ENCODE peak calls at places on chromosomes 2 and 18, in four cellular contexts. M is amygdala; K is activated CD4-positive, alpha-beta T cell treated with anti-CD3 and anti-CD28 coated beads, Interleukin-2, amount 50 U/mL, for 1 hour; A is T-helper 2 cell. Q is an unnamed sample.

GRCh38 chr2:48131503-48132293 is 225.4 kb upstream of the FBXO11 start:
- DNase-seq in M (no peak), K (no peak), A (no peak), Q (no peak)

GRCh38 chr18:43661570-43661969 is 384.3 kb upstream of the SYT4 start:
- DNase-seq in M (no peak), K (no peak), A (no peak), Q (no peak)

GRCh38 chr2:104405628-104406027 is 448.3 kb upstream of the POU3F3 start:
- DNase-seq in M (no peak), K (no peak), A (no peak), Q (no peak)

GRCh38 chr2:14941151-14941631 is 308.7 kb downstream of the LRATD1 start:
- DNase-seq in M (peak), K (no peak), A (no peak), Q (peak)

GRCh38 chr18:37282386-37283037 is 283.1 kb downstream of the CELF4 start:
- DNase-seq in M (no peak), K (no peak), A (no peak), Q (no peak)

GRCh38 chr2:143132360-143132759 is 3.1 kb downstream of the ARHGAP15 start:
- DNase-seq in M (no peak), K (no peak), A (no peak), Q (no peak)

GRCh38 chr2:40097691-40098376 is 318.8 kb upstream of the THUMPD2 start:
- DNase-seq in M (no peak), K (no peak), A (no peak), Q (no peak)

GRCh38 chr2:207227062-207227748 is 61.5 kb upstream of the KLF7 start:
- DNase-seq in M (peak), K (no peak), A (no peak), Q (peak)

GRCh38 chr18:28062446-28062845 is 114.5 kb downstream of the CDH2 start:
- DNase-seq in M (no peak), K (no peak), A (no peak), Q (no peak)

Q was measured in occipital lobe.